ENCODE peak calls at places on chromosomes 3 and 15, in nine cellular contexts. X is HFF-Myc, P is Panc1, L is ovary, I is adrenal gland, G is Caco-2, C is activated B cell treated with CpG ODN at 0.5 μM for 24 hours, Z is retinal pigment epithelial cell, O is mammary epithelial cell. S is an unnamed sample.

GRCh38 chr3:175728566-175728965 is 869.4 kb downstream of the NAALADL2 start:
- DNase-seq in L (no peak), C (no peak), Z (no peak), X (no peak), P (no peak), I (no peak), O (no peak), G (no peak), S (no peak)

GRCh38 chr3:156516951-156517350 is 38.0 kb downstream of the SSR3 start:
- DNase-seq in I (no peak), G (no peak), O (no peak), P (no peak), C (no peak), Z (no peak), L (no peak), X (no peak), S (no peak)

GRCh38 chr3:43670635-43671522 is 19.9 kb upstream of the ABHD5 start:
- DNase-seq in L (no peak), P (no peak), C (no peak), Z (no peak), I (no peak), O (no peak), G (no peak), X (no peak), S (no peak)

GRCh38 chr3:194879126-194879887 is 193.6 kb downstream of the FAM43A start:
- DNase-seq in L (no peak), X (no peak), P (no peak), C (no peak), G (no peak), O (no peak), I (peak), Z (no peak), S (no peak)

GRCh38 chr15:62648954-62649353 is 393.6 kb upstream of the TPM1 start:
- DNase-seq in P (no peak), C (no peak), G (peak), O (no peak), Z (no peak), X (no peak), I (no peak), L (no peak), S (peak)

GRCh38 chr15:46178138-46178537 is 543.3 kb downstream of the SQOR start:
- DNase-seq in X (no peak), G (no peak), Z (no peak), O (no peak), I (no peak), P (no peak), L (no peak), C (no peak), S (no peak)

GRCh38 chr15:90336705-90337141 is 15.4 kb upstream of the ZNF774 start:
- DNase-seq in P (no peak), O (peak), L (no peak), Z (no peak), X (no peak), C (no peak), I (no peak), G (no peak), S (no peak)

GRCh38 chr15:66825139-66825538 is 123.1 kb downstream of the SMAD6 start:
- DNase-seq in L (no peak), I (no peak), C (no peak), X (no peak), O (no peak), G (no peak), P (no peak), Z (no peak), S (no peak)

GRCh38 chr3:128309026-128309425 is 155.7 kb downstream of the EEFSEC start:
- DNase-seq in I (no peak), X (no peak), O (no peak), L (no peak), G (no peak), C (no peak), P (no peak), Z (no peak), S (no peak)

GRCh38 chr15:25416693-25417092 is 22.1 kb downstream of the UBE3A start:
- DNase-seq in P (no peak), I (no peak), X (no peak), L (no peak), C (no peak), O (peak), G (no peak), Z (no peak), S (no peak)

GRCh38 chr3:160474416-160474838 is 24.8 kb upstream of the TRIM59 start:
- DNase-seq in P (no peak), I (no peak), Z (no peak), C (no peak), G (no peak), X (peak), L (no peak), O (no peak), S (no peak)

GRCh38 chr3:194273396-194274310 is 77.5 kb downstream of the CPN2 start:
- DNase-seq in P (no peak), L (peak), Z (no peak), I (peak), C (no peak), X (no peak), O (no peak), G (no peak), S (no peak)

GRCh38 chr3:125374996-125375941 is at the start of gene ZNF148:
- DNase-seq in O (peak), L (peak), X (peak), G (peak), I (peak), C (peak), P (no peak), Z (peak), S (peak)

GRCh38 chr3:71102111-71103039 is 481.2 kb downstream of the FOXP1 start:
- DNase-seq in P (peak), G (no peak), O (peak), C (no peak), X (peak), Z (peak), L (no peak), I (no peak), S (no peak)

GRCh38 chr3:115628075-115628412 is 4.7 kb downstream of the GAP43 start:
- DNase-seq in L (no peak), P (no peak), C (no peak), O (no peak), G (no peak), Z (no peak), I (no peak), X (no peak), S (no peak)

DNA sequence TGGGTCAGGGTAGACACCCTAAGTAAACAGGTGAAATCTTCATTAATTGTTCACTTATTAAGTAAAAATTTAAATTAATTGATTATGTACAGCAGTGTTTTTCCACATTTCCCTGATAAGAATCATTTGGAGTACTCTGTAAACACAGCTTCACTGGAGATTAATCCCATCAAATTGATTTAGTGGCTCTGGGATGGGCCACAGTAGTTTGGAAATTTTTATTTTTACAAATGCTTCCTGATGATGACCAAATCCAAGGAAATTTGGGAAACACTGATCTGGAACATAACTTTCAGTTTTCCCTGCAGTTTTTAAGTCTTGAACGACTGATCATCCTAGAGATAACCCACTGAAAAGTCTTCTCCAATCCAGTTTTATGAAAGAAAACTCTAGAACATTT is 18.8 kb upstream of the RPLP1 start:
- DNase-seq in C (no peak), O (no peak), I (no peak), Z (no peak), L (no peak), P (no peak), G (no peak), X (no peak), S (no peak)
- TF ChIP-seq CTCF in C (no peak), O (no peak), I (no peak), Z (no peak), L (no peak), P (no peak), G (no peak), X (no peak), S (no peak)

GRCh38 chr3:11543141-11543947 is 100.4 kb downstream of the VGLL4 start:
- DNase-seq in I (no peak), O (no peak), P (no peak), Z (no peak), L (no peak), G (no peak), C (no peak), X (no peak), S (no peak)
- TF ChIP-seq CTCF in I (no peak), O (no peak), P (no peak), Z (no peak), L (no peak), G (no peak), C (no peak), X (no peak), S (no peak)

GRCh38 chr15:69060744-69061143 is 46.2 kb downstream of the NOX5 start:
- DNase-seq in G (no peak), I (no peak), P (no peak), X (no peak), C (no peak), Z (no peak), O (no peak), L (no peak), S (peak)

GRCh38 chr15:69059170-69059943 is 44.9 kb downstream of the NOX5 start:
- DNase-seq in L (peak), X (peak), C (peak), O (peak), P (peak), G (peak), Z (peak), I (peak), S (peak)

GRCh38 chr15:69056365-69056764 is 41.9 kb downstream of the NOX5 start:
- DNase-seq in L (no peak), O (peak), G (peak), I (no peak), C (no peak), P (no peak), X (no peak), Z (no peak), S (no peak)

GRCh38 chr15:69061414-69061842 is 46.9 kb downstream of the NOX5 start:
- DNase-seq in L (no peak), I (no peak), X (no peak), O (no peak), G (no peak), P (no peak), C (no peak), Z (no peak), S (no peak)

DNA sequence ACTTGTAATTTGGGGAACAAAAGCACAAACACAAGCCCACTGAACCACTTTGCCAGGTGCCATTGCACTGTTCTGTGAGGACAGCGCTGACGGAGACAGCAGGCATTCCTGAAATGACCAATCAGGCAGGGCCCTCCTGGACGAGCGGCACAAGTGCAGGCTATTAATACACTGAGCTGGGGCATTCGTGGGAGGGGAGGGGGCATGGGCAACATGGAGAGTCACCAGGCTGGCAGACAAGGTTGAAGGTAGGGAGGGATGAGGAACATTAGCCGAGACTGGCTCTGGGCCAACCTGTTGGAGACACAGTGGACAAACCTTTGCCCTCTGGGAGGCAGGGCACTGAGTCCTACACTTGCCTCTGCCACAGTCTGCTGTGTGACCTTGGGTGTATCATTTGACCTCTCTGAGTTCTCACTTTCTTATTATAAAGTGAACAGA is 45.6 kb downstream of the NOX5 start:
- DNase-seq in I (peak), O (no peak), P (no peak), G (no peak), Z (no peak), X (no peak), C (no peak), L (no peak), S (no peak)
- TF ChIP-seq CTCF in I (no peak), O (no peak), P (no peak), G (no peak), Z (no peak), X (no peak), C (no peak), L (no peak), S (no peak)

GRCh38 chr15:41695750-41696436 is 35.7 kb downstream of the MGA start:
- DNase-seq in O (peak), C (no peak), Z (no peak), P (no peak), X (no peak), L (no peak), G (peak), I (peak), S (peak)
- TF ChIP-seq CTCF in O (no peak), C (no peak), Z (peak), P (peak), X (peak), L (no peak), G (peak), I (no peak), S (peak)

DNA sequence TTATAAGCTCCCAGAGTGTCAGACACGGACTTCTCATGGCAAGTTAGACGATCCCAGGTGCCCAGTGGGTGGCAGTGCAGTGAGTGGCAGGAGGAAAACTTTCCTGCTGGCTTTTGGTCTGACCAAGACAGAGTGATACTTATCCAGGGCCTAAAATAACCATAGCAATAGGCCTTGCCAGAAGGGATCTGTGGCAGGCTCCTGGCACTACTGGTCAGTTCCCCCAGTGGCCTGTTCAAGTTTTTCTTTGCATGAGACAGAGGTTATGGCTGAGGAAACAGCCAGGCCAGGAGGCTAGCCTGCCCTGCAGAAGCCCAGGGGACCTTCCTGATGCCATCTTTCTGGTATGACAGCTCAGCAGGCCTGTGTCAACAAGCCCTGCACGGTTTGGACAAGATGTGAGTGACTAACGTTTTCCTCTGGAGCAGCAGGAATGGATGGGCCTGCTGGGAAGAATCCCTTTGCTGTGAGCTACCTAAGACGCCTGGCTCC is 17.9 kb downstream of the SCG5 start:
- DNase-seq in P (peak), X (no peak), O (peak), C (no peak), I (no peak), G (no peak), Z (no peak), L (no peak), S (no peak)
- TF ChIP-seq CTCF in P (peak), X (no peak), O (no peak), C (no peak), I (no peak), G (no peak), Z (peak), L (no peak), S (no peak)

GRCh38 chr3:185242642-185243041 is 11.2 kb downstream of the EHHADH start:
- DNase-seq in O (no peak), Z (no peak), L (no peak), C (no peak), G (no peak), P (no peak), X (no peak), I (no peak), S (no peak)
- TF ChIP-seq CTCF in O (no peak), Z (no peak), L (no peak), C (no peak), G (no peak), P (no peak), X (no peak), I (no peak), S (no peak)

DNA sequence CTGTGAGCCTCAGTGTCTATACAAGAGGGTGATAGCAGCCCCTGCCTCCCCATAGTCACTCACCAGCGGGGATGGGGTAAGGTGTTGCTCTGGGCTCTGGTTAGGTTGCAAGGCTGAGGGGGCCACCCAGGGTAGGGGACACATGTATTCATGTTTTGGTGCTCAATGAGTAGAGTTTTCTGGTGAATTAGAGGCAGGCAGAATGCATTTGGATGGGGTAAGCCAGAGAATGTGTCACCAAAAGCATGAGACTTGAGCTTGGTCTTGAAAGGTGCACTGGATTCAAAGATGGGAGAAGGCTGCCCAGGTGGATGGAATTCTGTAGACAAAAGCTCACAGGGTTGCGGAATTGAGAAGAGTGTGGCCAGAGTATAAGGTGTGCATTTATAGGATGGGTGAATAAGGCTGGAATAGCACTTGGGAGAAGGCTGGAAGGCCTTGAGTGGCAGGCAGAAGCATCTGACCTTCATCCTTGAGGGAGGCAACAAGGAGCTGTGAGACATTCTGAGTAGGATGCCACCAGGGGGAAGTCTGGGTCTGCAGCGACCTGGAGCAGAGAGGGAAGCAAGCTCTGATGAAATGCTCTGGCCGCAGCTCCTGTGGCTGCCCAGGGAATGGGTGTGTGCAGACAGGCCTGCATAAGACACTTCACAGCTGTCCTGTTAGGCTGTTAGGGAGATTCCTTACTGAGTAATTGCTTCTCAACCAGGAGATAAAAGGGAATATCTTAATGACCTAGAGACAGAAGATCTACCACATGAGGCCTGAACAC is 149.6 kb downstream of the CHDH start:
- DNase-seq in L (no peak), I (no peak), X (no peak), G (peak), O (no peak), C (no peak), P (no peak), Z (no peak), S (no peak)
- TF ChIP-seq CTCF in L (no peak), I (no peak), X (no peak), G (peak), O (no peak), C (no peak), P (no peak), Z (no peak), S (no peak)

DNA sequence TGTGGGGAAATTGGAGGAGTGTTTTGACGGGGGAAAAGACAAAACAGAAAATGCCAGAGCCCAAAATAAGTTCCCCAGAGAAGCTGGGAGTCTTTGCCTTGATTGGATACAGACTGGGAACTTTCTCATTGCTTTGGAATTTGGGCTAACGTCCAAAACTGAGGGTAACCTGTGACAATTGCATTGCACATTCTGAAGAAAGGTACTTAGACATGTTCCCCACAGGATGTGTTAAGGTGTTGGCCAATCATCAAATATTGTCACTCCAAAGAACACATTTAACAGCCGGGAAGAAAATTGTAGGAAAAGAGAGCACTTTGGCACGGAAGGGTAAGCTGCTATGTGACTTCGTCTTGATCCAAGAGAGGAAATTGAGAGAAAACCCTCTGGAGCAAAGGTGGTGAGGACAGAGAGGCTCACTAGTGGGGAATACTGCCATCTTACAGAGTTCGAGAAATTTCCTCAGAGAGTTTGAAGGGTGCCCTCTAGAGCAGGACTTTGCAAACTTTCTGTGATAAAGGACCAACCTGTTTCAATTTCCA is 619.5 kb upstream of the TBL1XR1 start:
- DNase-seq in I (no peak), C (no peak), X (no peak), G (peak), Z (peak), L (no peak), O (peak), P (peak), S (no peak)
- TF ChIP-seq CTCF in I (no peak), C (no peak), X (peak), G (no peak), Z (peak), L (no peak), O (no peak), P (peak), S (no peak)